ENCODE peak calls at places on chromosomes 6 and 20, in seven cellular contexts. V is D721Med; W is H9; P is uterus; M is CD4-positive, alpha-beta T cell; H is epithelial cell of esophagus; A is esophagus squamous epithelium. X is an unnamed sample.

GRCh38 chr6:142301421-142302391 is at the start of gene ADGRG6:
- DNase-seq in V (no peak), W (peak), P (no peak), M (peak), H (peak), A (no peak), X (peak)

GRCh38 chr20:9532069-9532809 is 17.8 kb downstream of the LAMP5 start:
- DNase-seq in V (no peak), W (no peak), P (no peak), M (no peak), H (no peak), A (no peak), X (no peak)

GRCh38 chr6:157116420-157116819 is 206.9 kb downstream of the TMEM242 start:
- DNase-seq in V (no peak), W (no peak), P (no peak), M (no peak), H (no peak), A (no peak), X (no peak)

GRCh38 chr6:85449388-85449817 is 480 bp upstream of the NT5E start:
- DNase-seq in V (no peak), W (peak), P (peak), M (no peak), H (peak), A (no peak), X (no peak)

GRCh38 chr20:63641146-63641791 is 12.0 kb downstream of the STMN3 start:
- DNase-seq in V (no peak), W (no peak), P (peak), M (peak), H (peak), A (no peak), X (no peak)

GRCh38 chr20:45779011-45779915 is 12.4 kb downstream of the WFDC3 start:
- DNase-seq in V (no peak), W (no peak), P (peak), M (no peak), H (peak), A (no peak), X (no peak)

GRCh38 chr20:50237349-50237748 is 46.7 kb downstream of the CEBPB start:
- DNase-seq in V (no peak), W (no peak), P (no peak), M (no peak), H (no peak), A (no peak), X (no peak)

GRCh38 chr6:152356016-152356415 is 281.1 kb downstream of the SYNE1 start:
- DNase-seq in V (no peak), W (no peak), P (no peak), M (no peak), H (no peak), A (no peak), X (no peak)

GRCh38 chr20:21510414-21510971 is 3.4 kb downstream of the NKX2-2 start:
- DNase-seq in V (no peak), W (peak), P (no peak), M (no peak), H (no peak), A (no peak), X (no peak)

GRCh38 chr6:52284131-52284459 is 447 bp downstream of the MCM3 start:
- DNase-seq in V (no peak), W (peak), P (no peak), M (no peak), H (no peak), A (peak), X (no peak)

GRCh38 chr6:27188206-27188884 is 59.2 kb upstream of the PRSS16 start:
- DNase-seq in V (no peak), W (peak), P (peak), M (no peak), H (peak), A (no peak), X (peak)

GRCh38 chr6:130240232-130240631 is 17.5 kb upstream of the SAMD3 start:
- DNase-seq in V (no peak), W (no peak), P (no peak), M (no peak), H (peak), A (no peak), X (no peak)

GRCh38 chr6:31739639-31740396 is at the start of gene MSH5:
- DNase-seq in V (peak), W (peak), P (peak), M (peak), H (peak), A (peak), X (peak)

GRCh38 chr6:31736026-31736767 is at the start of gene CLIC1:
- DNase-seq in V (peak), W (peak), P (peak), M (peak), H (peak), A (no peak), X (peak)

GRCh38 chr6:31737315-31738047 is 1.2 kb upstream of the CLIC1 start:
- DNase-seq in V (no peak), W (peak), P (no peak), M (no peak), H (no peak), A (no peak), X (no peak)

GRCh38 chr6:31736768-31737314 is 511 bp upstream of the CLIC1 start:
- DNase-seq in V (no peak), W (peak), P (no peak), M (no peak), H (no peak), A (no peak), X (no peak)

GRCh38 chr6:31738048-31738979 is 1.5 kb upstream of the MSH5 start:
- DNase-seq in V (no peak), W (peak), P (no peak), M (peak), H (peak), A (no peak), X (no peak)
- TF ChIP-seq CTCF in V (peak), W (peak), P (no peak), M (no peak), H (peak), A (peak), X (no peak)

DNA sequence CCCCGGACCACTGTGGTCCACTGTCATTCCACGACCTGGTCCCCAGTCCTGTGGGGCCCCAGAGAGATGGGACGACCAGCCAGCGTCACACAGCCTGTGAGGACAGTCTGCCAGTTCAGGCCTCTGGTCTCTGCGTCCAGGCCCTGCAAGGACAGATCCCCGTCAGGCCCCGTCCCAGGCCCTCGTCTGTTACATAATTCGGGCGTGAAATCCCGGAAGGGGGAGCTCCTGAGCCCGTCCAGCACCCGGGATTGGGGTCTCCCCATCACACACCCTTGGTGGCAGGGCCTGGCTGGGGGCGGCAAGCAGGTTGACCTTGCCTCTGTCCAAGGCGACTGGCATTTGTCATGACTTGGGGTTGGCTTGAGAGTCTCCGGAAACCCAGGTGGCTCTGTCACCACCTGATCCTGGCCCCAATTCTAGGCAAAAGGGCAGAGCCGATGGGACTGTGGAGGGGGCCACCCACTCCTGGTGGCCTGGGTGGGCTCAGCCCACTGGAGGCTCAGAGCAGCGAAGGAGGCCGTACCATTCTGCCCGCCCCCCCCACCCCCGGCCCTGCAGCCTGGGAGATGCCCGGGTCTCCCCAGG is 73.8 kb upstream of the GATA5 start:
- DNase-seq in V (no peak), W (no peak), P (no peak), M (no peak), H (no peak), A (no peak), X (no peak)
- TF ChIP-seq CTCF in V (peak), W (peak), P (no peak), M (no peak), H (no peak), A (no peak), X (no peak)

GRCh38 chr6:10747251-10747972 is at the start of gene TMEM14B:
- DNase-seq in V (peak), W (peak), P (peak), M (peak), H (peak), A (peak), X (peak)

GRCh38 chr6:10746915-10747250 is 722 bp upstream of the TMEM14B start:
- DNase-seq in V (no peak), W (no peak), P (no peak), M (no peak), H (no peak), A (no peak), X (no peak)

GRCh38 chr6:10745116-10745515 is 2.5 kb upstream of the TMEM14B start:
- DNase-seq in V (no peak), W (no peak), P (no peak), M (no peak), H (no peak), A (no peak), X (no peak)

DNA sequence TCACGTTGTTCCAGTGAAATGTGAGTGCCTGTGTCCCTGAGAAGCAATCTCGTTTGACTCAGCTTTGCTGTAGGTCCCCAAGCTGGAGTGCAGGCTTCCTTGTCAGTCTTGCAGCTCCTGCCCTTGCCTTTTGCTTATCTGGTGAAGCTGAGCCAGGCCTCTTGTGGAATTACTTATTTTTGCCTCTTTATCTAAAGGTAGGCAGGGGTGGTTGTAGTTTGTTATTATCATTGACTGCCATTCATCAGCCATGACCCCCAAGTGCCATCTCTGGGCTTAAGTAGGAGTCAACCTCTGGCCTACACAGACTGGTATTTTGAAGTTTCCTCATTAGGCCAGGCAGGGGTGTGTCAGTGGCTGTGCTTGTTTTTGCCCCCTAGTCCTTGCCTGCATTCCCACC is 2.1 kb downstream of the TMEM14B start:
- DNase-seq in V (no peak), W (no peak), P (no peak), M (no peak), H (no peak), A (no peak), X (no peak)
- TF ChIP-seq CTCF in V (no peak), W (no peak), P (no peak), M (no peak), H (no peak), A (no peak), X (no peak)

DNA sequence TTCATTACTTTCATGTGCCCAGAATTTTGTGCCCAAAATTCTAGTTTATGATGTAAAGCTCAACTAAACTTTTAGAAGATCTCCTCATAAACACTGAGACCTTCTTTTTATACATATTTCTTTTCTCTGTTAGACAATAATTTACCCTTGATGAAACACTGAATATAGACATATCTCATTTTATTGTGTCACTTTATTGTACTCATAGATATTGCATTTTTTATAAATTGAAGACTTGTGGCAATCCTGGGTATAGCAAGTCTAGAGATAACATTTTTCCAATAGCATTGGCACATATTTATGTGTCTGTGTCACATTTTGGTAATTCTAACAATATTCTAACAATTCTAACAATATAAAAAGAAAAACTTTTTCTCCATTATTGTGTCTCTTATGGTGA is 74.9 kb upstream of the POU3F2 start:
- DNase-seq in V (no peak), W (no peak), P (no peak), M (no peak), H (no peak), A (no peak), X (no peak)
- TF ChIP-seq CTCF in V (no peak), W (peak), P (no peak), M (no peak), H (no peak), A (no peak), X (no peak)

DNA sequence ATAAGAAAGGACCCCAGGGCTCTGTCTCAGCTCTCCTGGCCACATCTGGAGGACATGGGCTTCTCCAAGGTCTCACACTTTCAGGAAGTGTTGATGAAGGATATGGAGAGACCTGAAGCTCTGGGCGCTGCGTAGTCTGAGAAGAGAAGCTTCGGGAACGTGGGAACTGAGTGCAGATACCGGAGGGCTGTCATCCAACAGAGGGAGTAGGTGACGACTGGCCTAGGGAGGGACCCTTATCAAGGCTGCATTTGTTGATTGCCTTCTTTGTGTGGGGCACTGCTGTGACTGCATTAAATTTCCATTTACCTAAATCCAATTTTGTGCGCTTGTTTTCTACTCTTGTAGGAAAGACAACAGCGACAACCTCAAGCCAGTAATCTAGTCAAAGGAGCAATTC is 63.4 kb downstream of the PLG start:
- DNase-seq in V (no peak), W (peak), P (no peak), M (no peak), H (no peak), A (no peak), X (no peak)
- TF ChIP-seq CTCF in V (no peak), W (peak), P (no peak), M (no peak), H (no peak), A (no peak), X (no peak)

GRCh38 chr6:121503633-121504032 is 68.2 kb downstream of the GJA1 start:
- DNase-seq in V (no peak), W (no peak), P (no peak), M (no peak), H (no peak), A (no peak), X (no peak)
- TF ChIP-seq CTCF in V (no peak), W (no peak), P (no peak), M (no peak), H (no peak), A (no peak), X (no peak)

X was measured in activated B cell treated with CpG ODN at 0.5 μM for 24 hours.